ENCODE peak calls at places on chromosomes 3 and 15, in eight cellular contexts. S is A172, U is cardiac septum, W is T-helper 1 cell, X is mucosa of gallbladder, F is KG1, Q is NCI-H2171 treated with DMSO at 0.1 percent for 48 hours, C is AML-193. L is an unnamed sample.

GRCh38 chr3:112818289-112818688 is 28.4 kb downstream of the CD200R1L start:
- DNase-seq in X (no peak), Q (no peak), W (no peak), S (no peak), U (no peak), C (peak), F (no peak), L (no peak)

GRCh38 chr3:73575519-73575918 is 49.2 kb downstream of the PDZRN3 start:
- DNase-seq in W (no peak), F (no peak), C (no peak), U (no peak), S (no peak), X (no peak), Q (no peak), L (no peak)

GRCh38 chr15:35697549-35698299 is 151.8 kb upstream of the DPH6 start:
- DNase-seq in X (no peak), U (no peak), F (no peak), W (no peak), C (no peak), S (peak), Q (no peak), L (no peak)

GRCh38 chr3:169345662-169346331 is 317.7 kb downstream of the MECOM start:
- DNase-seq in X (no peak), W (no peak), Q (no peak), C (no peak), F (no peak), U (no peak), S (no peak), L (no peak)

GRCh38 chr3:52230461-52230860 is 5.0 kb upstream of the TLR9 start:
- DNase-seq in C (no peak), Q (no peak), W (no peak), X (no peak), S (no peak), F (no peak), U (peak), L (no peak)

GRCh38 chr3:27110020-27110419 is 259.2 kb downstream of the NEK10 start:
- DNase-seq in C (no peak), U (no peak), F (no peak), W (no peak), S (no peak), X (no peak), Q (no peak), L (no peak)

GRCh38 chr3:155972885-155973584 is 102.6 kb downstream of the GMPS start:
- DNase-seq in W (no peak), X (no peak), F (no peak), S (no peak), U (no peak), C (no peak), Q (no peak), L (no peak)

GRCh38 chr3:150589759-150590158 is 13.4 kb upstream of the SELENOT start:
- DNase-seq in S (no peak), U (no peak), Q (no peak), X (no peak), F (no peak), C (no peak), W (no peak), L (no peak)